ENCODE peak calls at places on chromosomes 12 and 14, in six cellular contexts. H is effector memory CD8-positive, alpha-beta T cell; W is iPS-NIHi11; A is stimulated activated CD4-positive, alpha-beta T cell treated with anti-CD3 and anti-CD28 coated beads, TNF-alpha, amount 100 ng/mL, for 48 hours; R is HL-60; P is nephron progenitor cell. Z is an unnamed sample.

GRCh38 chr12:24379038-24379437 is 429.6 kb upstream of the SOX5 start:
- DNase-seq in H (no peak), A (no peak), W (no peak), R (no peak), P (no peak), Z (no peak)

GRCh38 chr12:88258396-88258795 is 116.3 kb downstream of the TMTC3 start:
- DNase-seq in A (no peak), P (no peak), W (no peak), R (no peak), H (no peak), Z (no peak)

GRCh38 chr14:95292660-95293425 is 26.9 kb downstream of the CLMN start:
- DNase-seq in A (no peak), R (no peak), H (no peak), W (no peak), P (no peak), Z (no peak)

GRCh38 chr14:46653031-46653775 is 1.6 kb upstream of the RPL10L start:
- DNase-seq in W (no peak), A (no peak), R (peak; percentile 27), H (no peak), P (no peak), Z (no peak)

GRCh38 chr12:8823565-8824300 is 1.3 kb downstream of the A2ML1 start:
- DNase-seq in A (no peak), R (peak; percentile 3), P (peak; percentile 37), W (peak; percentile 74), H (no peak), Z (no peak)

GRCh38 chr12:132257206-132257954 is 72.0 kb downstream of the GALNT9 start:
- DNase-seq in A (no peak), P (no peak), H (no peak), R (no peak), W (no peak), Z (no peak)

GRCh38 chr12:107328442-107329133 is 235.2 kb upstream of the CRY1 start:
- DNase-seq in H (no peak), R (peak; percentile 49), A (no peak), P (no peak), W (no peak), Z (no peak)

GRCh38 chr12:79546461-79547043 is 144.2 kb downstream of the PAWR start:
- DNase-seq in A (no peak), P (no peak), R (no peak), W (no peak), H (no peak), Z (no peak)

GRCh38 chr12:34371050-34371449 is 348.8 kb downstream of the ALG10 start:
- DNase-seq in W (no peak), H (no peak), P (no peak), R (no peak), A (no peak), Z (no peak)

GRCh38 chr14:102711946-102712345 is 65.3 kb upstream of the TRAF3 start:
- DNase-seq in A (no peak), W (no peak), H (no peak), R (no peak), P (no peak), Z (no peak)

GRCh38 chr14:49512147-49512551 is 74.0 kb downstream of the RPS29 start:
- DNase-seq in A (no peak), P (no peak), R (no peak), W (no peak), H (no peak), Z (no peak)

GRCh38 chr12:121992059-121992879 is 29.4 kb upstream of the BCL7A start:
- DNase-seq in P (no peak), R (peak; percentile 7), W (no peak), H (peak; percentile 8), A (peak; percentile 33), Z (peak; percentile 40)

GRCh38 chr14:75452900-75453816 is 25.3 kb downstream of the JDP2 start:
- DNase-seq in R (no peak), P (peak; percentile 74), W (peak; percentile 85), A (no peak), H (no peak), Z (no peak)

GRCh38 chr14:24079521-24080141 is 8.3 kb downstream of the CPNE6 start:
- DNase-seq in P (peak; percentile 50), A (no peak), R (peak; percentile 73), W (peak; percentile 53), H (no peak), Z (no peak)

GRCh38 chr12:8078400-8078799 is 3.7 kb upstream of the NECAP1 start:
- DNase-seq in A (peak; percentile 18), P (peak; percentile 24), H (peak; percentile 51), R (peak; percentile 69), W (peak; percentile 32), Z (peak; percentile 36)

GRCh38 chr14:104971447-104972240 is 6.5 kb downstream of the AHNAK2 start:
- DNase-seq in A (no peak), R (no peak), P (no peak), W (no peak), H (no peak), Z (no peak)

GRCh38 chr12:77686760-77687159 is 143.9 kb upstream of the NAV3 start:
- DNase-seq in R (no peak), A (no peak), H (no peak), P (no peak), W (no peak), Z (no peak)

GRCh38 chr12:121793836-121794531 is 496 bp upstream of the RHOF start:
- DNase-seq in P (peak; percentile 91), W (peak; percentile 86), H (peak; percentile 98), R (peak; percentile 94), A (peak; percentile 92), Z (peak; percentile 96)

GRCh38 chr14:45716506-45716905 is 463.5 kb upstream of the MIS18BP1 start:
- DNase-seq in A (no peak), P (peak; percentile 51), R (no peak), W (peak; percentile 26), H (no peak), Z (no peak)

GRCh38 chr14:70780396-70781075 is 28.8 kb downstream of the MAP3K9 start:
- DNase-seq in W (no peak), H (no peak), A (no peak), R (peak; percentile 45), P (no peak), Z (peak; percentile 4)

GRCh38 chr12:54306925-54307731 is 6.3 kb upstream of the NFE2 start:
- DNase-seq in H (no peak), P (no peak), R (peak; percentile 100), W (peak; percentile 63), A (no peak), Z (no peak)

GRCh38 chr12:4794503-4794902 is 74.3 kb downstream of the GALNT8 start:
- DNase-seq in H (no peak), P (no peak), A (no peak), W (no peak), R (peak; percentile 13), Z (no peak)

GRCh38 chr14:59067135-59067894 is 121.2 kb upstream of the DAAM1 start:
- DNase-seq in H (no peak), P (no peak), W (no peak), R (no peak), A (no peak), Z (no peak)

GRCh38 chr14:79356040-79356439 is 855.3 kb downstream of the DIO2 start:
- DNase-seq in P (no peak), R (no peak), A (no peak), W (peak; percentile 33), H (no peak), Z (no peak)

GRCh38 chr12:52618216-52618615 is at the start of gene KRT73:
- DNase-seq in A (no peak), P (no peak), H (no peak), R (no peak), W (no peak), Z (no peak)

GRCh38 chr12:104764225-104765073 is 193.6 kb downstream of the SLC41A2 start:
- DNase-seq in R (peak; percentile 52), P (no peak), H (no peak), A (no peak), W (no peak), Z (no peak)

GRCh38 chr14:50312734-50313054 is 570 bp downstream of the DMAC2L start:
- DNase-seq in H (no peak), A (no peak), P (no peak), W (no peak), R (no peak), Z (no peak)

GRCh38 chr14:61747342-61747741 is 14.9 kb upstream of the SNAPC1 start:
- DNase-seq in H (no peak), P (no peak), W (no peak), R (no peak), A (no peak), Z (no peak)

GRCh38 chr12:42332301-42332894 is 6.4 kb downstream of the PPHLN1 start:
- DNase-seq in A (no peak), R (peak; percentile 35), H (peak; percentile 55), P (no peak), W (peak; percentile 13), Z (peak; percentile 12)